ENCODE peak calls at places on chromosomes 16 and 17, in four cellular contexts. J is mesenchymal stem cell, C is IMR-90, I is neuronal stem cell. D is an unnamed sample.
A peak's percentile ranks its signal among the peaks of the same experiment; 100 is the strongest.

GRCh38 chr16:5502467-5502869 is 404.9 kb upstream of the EEF2KMT start:
- DNase-seq in J (no peak), C (no peak), I (peak; percentile 40), D (peak; percentile 74)

GRCh38 chr17:73348824-73349095 is 37.0 kb upstream of the CDC42EP4 start:
- DNase-seq in J (no peak), C (no peak), I (no peak), D (no peak)

GRCh38 chr17:43974541-43975315 is 21.0 kb upstream of the PYY start:
- DNase-seq in J (no peak), C (no peak), I (no peak), D (no peak)

GRCh38 chr16:25140459-25140858 is 28.9 kb downstream of the LCMT1 start:
- DNase-seq in J (no peak), C (peak; percentile 14), I (no peak), D (no peak)

GRCh38 chr17:76123749-76124581 is 17.1 kb downstream of the FOXJ1 start:
- DNase-seq in J (no peak), C (no peak), I (no peak), D (no peak)

GRCh38 chr17:683040-683439 is 31.6 kb downstream of the VPS53 start:
- DNase-seq in J (no peak), C (no peak), I (no peak), D (no peak)

GRCh38 chr17:73826872-73827228 is 182.6 kb upstream of the SDK2 start:
- DNase-seq in J (no peak), C (no peak), I (no peak), D (no peak)

GRCh38 chr17:61478026-61478789 is 26.0 kb downstream of the TBX4 start:
- DNase-seq in J (no peak), C (peak; percentile 24), I (no peak), D (peak; percentile 22)

GRCh38 chr17:8695241-8695640 is 49.4 kb downstream of the CCDC42 start:
- DNase-seq in J (no peak), C (no peak), I (no peak), D (no peak)

GRCh38 chr17:74780443-74781238 is 4.5 kb upstream of the NAT9 start:
- DNase-seq in J (peak; percentile 42), C (no peak), I (no peak), D (peak; percentile 78)

GRCh38 chr17:79083191-79083971 is 8.8 kb downstream of the ENGASE start:
- DNase-seq in J (no peak), C (no peak), I (no peak), D (no peak)

GRCh38 chr17:81566461-81567126 is 14.4 kb upstream of the FAAP100 start:
- DNase-seq in J (peak; percentile 97), C (peak; percentile 93), I (no peak), D (no peak)

GRCh38 chr16:8644151-8644512 is 22.6 kb downstream of the METTL22 start:
- DNase-seq in J (no peak), C (no peak), I (no peak), D (no peak)

GRCh38 chr16:30731411-30731810 is 16.8 kb upstream of the PHKG2 start:
- DNase-seq in J (peak; percentile 22), C (peak; percentile 27), I (no peak), D (no peak)

GRCh38 chr17:53633856-53634255 is 188.9 kb upstream of the KIF2B start:
- DNase-seq in J (no peak), C (no peak), I (no peak), D (no peak)

GRCh38 chr16:30805370-30806169 is 18.6 kb upstream of the ZNF629 start:
- DNase-seq in J (peak; percentile 84), C (peak; percentile 74), I (peak; percentile 75), D (peak; percentile 77)

GRCh38 chr17:77429985-77430752 is 289.4 kb downstream of the SEC14L1 start:
- DNase-seq in J (peak; percentile 100), C (peak; percentile 99), I (peak; percentile 84), D (peak; percentile 98)

GRCh38 chr17:73595068-73595865 is 49.0 kb downstream of the SDK2 start:
- DNase-seq in J (peak; percentile 64), C (no peak), I (no peak), D (peak; percentile 92)

GRCh38 chr17:76241776-76242175 is 1.5 kb upstream of the RNF157 start:
- DNase-seq in J (no peak), C (no peak), I (no peak), D (no peak)

GRCh38 chr17:21318439-21318838 is 33.9 kb downstream of the MAP2K3 start:
- DNase-seq in J (no peak), C (no peak), I (no peak), D (peak; percentile 74)

GRCh38 chr16:14111713-14112538 is 40.8 kb downstream of the MRTFB start:
- DNase-seq in J (no peak), C (no peak), I (no peak), D (no peak)

GRCh38 chr17:7058831-7059447 is 15.0 kb upstream of the SLC16A11 start:
- DNase-seq in J (peak; percentile 29), C (peak; percentile 34), I (no peak), D (no peak)

GRCh38 chr16:27199747-27200146 is 3.6 kb upstream of the KDM8 start:
- DNase-seq in J (peak; percentile 10), C (no peak), I (no peak), D (no peak)

GRCh38 chr17:55463600-55463999 is 42.0 kb upstream of the MMD start:
- DNase-seq in J (no peak), C (no peak), I (no peak), D (no peak)

GRCh38 chr17:67245694-67246397 is 850 bp upstream of the HELZ start:
- DNase-seq in J (no peak), C (no peak), I (peak; percentile 77), D (peak; percentile 90)

GRCh38 chr17:51638909-51639308 is 378.6 kb downstream of the UTP18 start:
- DNase-seq in J (no peak), C (no peak), I (no peak), D (no peak)

GRCh38 chr17:39791296-39791992 is 53.7 kb downstream of the GRB7 start:
- DNase-seq in J (no peak), C (no peak), I (peak; percentile 35), D (no peak)

GRCh38 chr16:74774223-74775139 is at the start of gene FA2H:
- DNase-seq in J (peak; percentile 39), C (peak; percentile 23), I (peak; percentile 80), D (peak; percentile 94)

GRCh38 chr17:38674013-38674748 is 576 bp downstream of the EPOP start:
- DNase-seq in J (no peak), C (no peak), I (no peak), D (no peak)

GRCh38 chr17:78366109-78366848 is 6.4 kb upstream of the SOCS3 start:
- DNase-seq in J (peak; percentile 39), C (no peak), I (no peak), D (peak; percentile 66)

GRCh38 chr16:50690177-50690576 is 3.2 kb upstream of the NOD2 start:
- DNase-seq in J (no peak), C (no peak), I (no peak), D (no peak)
- H3K4ac ChIP-seq in J (no peak overlapping the region), C (no peak overlapping the region), I (no peak overlapping the region), D (no peak overlapping the region)

DNA sequence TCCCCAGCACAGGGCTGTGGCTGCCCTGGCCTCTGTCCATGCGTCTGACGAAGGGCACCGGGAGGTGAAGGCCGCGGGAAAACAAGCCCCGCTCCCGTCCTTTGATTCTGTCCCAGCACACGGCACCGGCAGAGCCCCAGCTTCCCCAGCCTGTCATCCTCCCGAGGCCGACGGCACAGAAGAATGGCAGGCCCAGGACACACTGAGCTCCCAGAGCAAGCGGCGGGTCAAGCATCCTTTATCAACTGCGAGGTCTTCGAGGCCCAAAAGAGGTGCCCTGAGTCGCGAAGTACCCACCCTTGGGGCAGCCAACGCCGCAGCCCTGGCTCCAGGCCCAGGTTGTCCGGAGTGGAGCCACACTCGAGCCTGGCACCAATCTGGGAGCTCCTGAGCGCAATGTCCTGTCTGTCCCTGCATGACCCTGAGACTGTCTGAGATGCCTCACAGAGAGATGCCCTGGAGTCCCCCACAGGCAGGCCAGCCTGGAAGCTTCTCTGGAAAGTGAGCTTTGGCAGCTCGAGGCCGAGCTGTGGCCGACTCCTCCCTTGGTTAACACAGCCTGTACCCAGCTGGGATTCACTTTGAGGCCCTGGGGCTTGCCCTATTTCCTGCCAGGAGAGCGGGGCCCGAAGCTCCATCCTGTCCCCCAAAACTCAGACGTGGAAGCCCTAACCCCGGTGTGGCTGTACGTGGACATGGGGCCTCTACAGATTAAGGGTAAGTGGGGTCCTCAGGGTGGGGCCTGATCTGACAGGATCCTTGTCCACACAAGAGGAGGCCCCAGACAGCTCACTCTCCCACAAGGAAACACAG is 23.3 kb downstream of the SLC7A5 start:
- DNase-seq in J (no peak), C (no peak), I (no peak), D (no peak)
- H3K4ac ChIP-seq in J (no peak overlapping the region), C (no peak overlapping the region), I (no peak overlapping the region), D (no peak overlapping the region)

DNA sequence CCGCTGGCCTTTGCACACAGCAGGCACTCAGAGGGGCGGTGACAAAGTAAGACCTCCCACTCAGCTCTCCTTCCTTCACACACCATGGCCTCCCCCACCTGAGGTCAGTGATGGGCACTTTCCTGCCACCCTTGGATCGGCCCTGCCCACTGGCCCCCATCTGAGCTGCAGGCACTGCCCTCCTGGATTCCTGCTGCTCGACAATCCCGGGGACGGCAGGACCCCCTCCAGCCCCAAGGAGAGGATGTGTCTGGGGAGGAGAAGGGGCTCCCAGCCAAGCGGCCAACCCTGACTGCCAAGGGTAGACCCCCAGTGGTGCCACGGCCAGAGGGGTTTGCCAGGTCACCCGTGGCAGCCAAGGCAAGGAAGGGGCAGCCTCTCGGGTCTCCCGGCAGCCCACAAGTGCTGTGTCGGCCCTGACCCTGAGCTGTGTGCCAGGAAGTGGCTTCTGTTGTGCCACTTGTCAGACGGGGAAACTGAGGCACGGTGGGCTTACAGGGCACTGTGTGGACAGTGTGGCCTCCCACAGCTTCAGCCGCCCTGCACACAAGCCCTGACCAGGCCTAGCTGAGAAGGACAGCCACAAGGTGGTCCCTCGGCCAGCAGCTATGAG is 22.7 kb downstream of the PIEZO1 start:
- DNase-seq in J (no peak), C (no peak), I (no peak), D (no peak)
- H3K4ac ChIP-seq in J (no peak overlapping the region), C (no peak overlapping the region), I (peak overlapping the region; percentile 78), D (no peak overlapping the region)

GRCh38 chr16:65523258-65523950 is 401.5 kb upstream of the CDH11 start:
- DNase-seq in J (no peak), C (no peak), I (peak; percentile 8), D (no peak)
- H3K4ac ChIP-seq in J (no peak overlapping the region), C (no peak overlapping the region), I (no peak overlapping the region), D (no peak overlapping the region)

GRCh38 chr16:580946-581498 is 8.8 kb upstream of the RAB40C start:
- DNase-seq in J (no peak), C (no peak), I (no peak), D (no peak)
- H3K4ac ChIP-seq in J (no peak overlapping the region), C (no peak overlapping the region), I (no peak overlapping the region), D (no peak overlapping the region)

D was measured in H9.